ENCODE peak calls at places on chromosomes 7 and 10, in four cellular contexts. Y, O, I and K are unnamed samples.

GRCh38 chr7:91098566-91098965 is 165.7 kb upstream of the FZD1 start:
- DNase-seq in Y (no peak), O (no peak), I (no peak), K (no peak)

GRCh38 chr7:49878627-49879026 is 105.2 kb downstream of the VWC2 start:
- DNase-seq in Y (no peak), O (no peak), I (no peak), K (no peak)

GRCh38 chr10:47360419-47361040 is 12.4 kb downstream of the RBP3 start:
- DNase-seq in Y (no peak), O (no peak), I (no peak), K (no peak)

GRCh38 chr10:74822583-74823089 is 3.8 kb upstream of the KAT6B start:
- DNase-seq in Y (no peak), O (no peak), I (no peak), K (no peak)

GRCh38 chr7:816751-817671 is 15.3 kb upstream of the SUN1 start:
- DNase-seq in Y (no peak), O (peak; percentile 27), I (no peak), K (peak; percentile 53)

GRCh38 chr10:133520193-133520738 is 6.9 kb upstream of the CYP2E1 start:
- DNase-seq in Y (peak; percentile 39), O (peak; percentile 85), I (peak; percentile 31), K (peak; percentile 91)

GRCh38 chr10:18238875-18239485 is 98.8 kb downstream of the CACNB2 start:
- DNase-seq in Y (peak; percentile 34), O (no peak), I (no peak), K (peak; percentile 35)

GRCh38 chr7:147485660-147486210 is 1104.8 kb upstream of the C7orf33 start:
- DNase-seq in Y (no peak), O (no peak), I (no peak), K (no peak)

GRCh38 chr7:80942261-80943041 is 23.6 kb upstream of the SEMA3C start:
- DNase-seq in Y (peak; percentile 79), O (peak; percentile 29), I (no peak), K (no peak)

GRCh38 chr7:148457310-148457921 is 133.2 kb upstream of the C7orf33 start:
- DNase-seq in Y (no peak), O (no peak), I (no peak), K (no peak)

GRCh38 chr7:2200584-2200980 is 32.2 kb downstream of the MAD1L1 start:
- DNase-seq in Y (no peak), O (no peak), I (peak; percentile 19), K (no peak)

GRCh38 chr10:97416565-97416964 is 9.4 kb upstream of the PGAM1 start:
- DNase-seq in Y (no peak), O (no peak), I (no peak), K (no peak)

GRCh38 chr7:66163186-66163610 is 41.9 kb upstream of the TPST1 start:
- DNase-seq in Y (no peak), O (no peak), I (no peak), K (no peak)

GRCh38 chr7:3573151-3573550 is 272.1 kb downstream of the SDK1 start:
- DNase-seq in Y (no peak), O (no peak), I (no peak), K (no peak)

GRCh38 chr10:96889415-96890171 is 57.5 kb downstream of the LCOR start:
- DNase-seq in Y (no peak), O (no peak), I (no peak), K (no peak)

GRCh38 chr10:118958984-118959916 is 70.3 kb upstream of the NANOS1 start:
- DNase-seq in Y (no peak), O (no peak), I (peak; percentile 25), K (no peak)

GRCh38 chr10:100827819-100828743 is 82.7 kb downstream of the PAX2 start:
- DNase-seq in Y (no peak), O (peak; percentile 67), I (peak; percentile 61), K (peak; percentile 78)

GRCh38 chr10:12727832-12728215 is 273.7 kb downstream of the CCDC3 start:
- DNase-seq in Y (no peak), O (no peak), I (no peak), K (no peak)

GRCh38 chr10:114767101-114767588 is 54.4 kb upstream of the FHIP2A start:
- DNase-seq in Y (no peak), O (no peak), I (no peak), K (no peak)

GRCh38 chr7:33903770-33904679 is 1.3 kb upstream of the BMPER start:
- DNase-seq in Y (no peak), O (peak; percentile 8), I (peak; percentile 61), K (peak; percentile 30)
- TF ChIP-seq CTCF in Y (no peak), O (no peak), I (no peak), K (no peak)

GRCh38 chr7:31734456-31734855 is 47.4 kb downstream of the PPP1R17 start:
- DNase-seq in Y (no peak), O (no peak), I (no peak), K (no peak)

GRCh38 chr7:31741852-31742251 is 54.8 kb downstream of the PPP1R17 start:
- DNase-seq in Y (no peak), O (no peak), I (no peak), K (no peak)

GRCh38 chr7:31735991-31736982 is 49.3 kb downstream of the PPP1R17 start:
- DNase-seq in Y (peak; percentile 35), O (peak; percentile 55), I (peak; percentile 74), K (peak; percentile 41)
- TF ChIP-seq CTCF in Y (peak; percentile 81), O (peak; percentile 92), I (peak; percentile 95), K (peak; percentile 64)

GRCh38 chr10:109127363-109127762 is 795.9 kb downstream of the XPNPEP1 start:
- DNase-seq in Y (no peak), O (no peak), I (no peak), K (no peak)

GRCh38 chr10:109126541-109126940 is 796.8 kb downstream of the XPNPEP1 start:
- DNase-seq in Y (no peak), O (no peak), I (no peak), K (no peak)

DNA sequence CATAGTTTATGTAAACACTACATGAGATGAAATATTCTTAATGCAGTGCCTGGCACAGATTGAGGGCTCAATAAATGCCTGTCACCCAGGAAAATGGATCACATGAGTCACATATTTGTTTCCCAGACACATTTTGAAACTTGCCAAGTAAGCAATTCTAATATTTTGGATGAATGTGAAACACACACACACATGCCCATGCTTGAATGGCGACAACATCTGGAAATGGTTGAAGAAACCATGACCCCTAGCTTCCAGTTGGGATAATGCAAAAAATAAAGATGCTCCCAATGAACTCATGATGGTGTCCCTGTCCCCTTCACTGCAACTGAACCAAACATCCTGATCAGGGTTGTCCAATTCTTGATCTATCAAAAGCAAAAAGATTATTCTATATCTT is 797.3 kb downstream of the XPNPEP1 start:
- DNase-seq in Y (no peak), O (no peak), I (no peak), K (no peak)
- TF ChIP-seq CTCF in Y (no peak), O (peak; percentile 44), I (peak; percentile 57), K (no peak)

GRCh38 chr7:131861620-131862346 is 305.4 kb upstream of the PODXL start:
- DNase-seq in Y (no peak), O (no peak), I (no peak), K (no peak)
- TF ChIP-seq CTCF in Y (no peak), O (no peak), I (no peak), K (no peak)

GRCh38 chr10:24917979-24918378 is 34.4 kb downstream of the PRTFDC1 start:
- DNase-seq in Y (no peak), O (no peak), I (no peak), K (no peak)

GRCh38 chr10:24914148-24914547 is 38.3 kb downstream of the PRTFDC1 start:
- DNase-seq in Y (no peak), O (no peak), I (no peak), K (no peak)

GRCh38 chr10:24916365-24916764 is 36.0 kb downstream of the PRTFDC1 start:
- DNase-seq in Y (no peak), O (no peak), I (no peak), K (no peak)

GRCh38 chr10:24917493-24917892 is 34.9 kb downstream of the PRTFDC1 start:
- DNase-seq in Y (no peak), O (no peak), I (no peak), K (no peak)

GRCh38 chr10:24915304-24915703 is 37.1 kb downstream of the PRTFDC1 start:
- DNase-seq in Y (no peak), O (no peak), I (no peak), K (no peak)
- TF ChIP-seq CTCF in Y (no peak), O (no peak), I (no peak), K (no peak)